ENCODE peak calls at places on chromosomes 1 and 21, in six cellular contexts. One of them, this sample, is unnamed.

GRCh38 chr1:172154571-172154970 is 265.9 kb upstream of the C1orf105 start:
- DNase-seq in IMR-90: peak
- DNase-seq in psoas muscle: no peak
- DNase-seq in heart left ventricle: no peak
- DNase-seq in astrocyte of the spinal cord: peak
- DNase-seq in HCT116: no peak
- DNase-seq in this sample: peak

GRCh38 chr1:21337931-21338567 is 47.8 kb upstream of the ECE1 start:
- DNase-seq in IMR-90: peak
- DNase-seq in psoas muscle: peak
- DNase-seq in heart left ventricle: peak
- DNase-seq in astrocyte of the spinal cord: peak
- DNase-seq in HCT116: no peak
- DNase-seq in this sample: peak

GRCh38 chr1:224632381-224632871 is 16.3 kb downstream of the CNIH3 start:
- DNase-seq in IMR-90: peak
- DNase-seq in psoas muscle: no peak
- DNase-seq in heart left ventricle: no peak
- DNase-seq in astrocyte of the spinal cord: peak
- DNase-seq in HCT116: no peak
- DNase-seq in this sample: peak

GRCh38 chr21:45209046-45209445 is 78.6 kb downstream of the POFUT2 start:
- DNase-seq in IMR-90: peak
- DNase-seq in psoas muscle: no peak
- DNase-seq in heart left ventricle: no peak
- DNase-seq in astrocyte of the spinal cord: peak
- DNase-seq in HCT116: no peak
- DNase-seq in this sample: peak

GRCh38 chr1:151829352-151830046 is 2.1 kb downstream of the RORC start:
- DNase-seq in IMR-90: no peak
- DNase-seq in psoas muscle: no peak
- DNase-seq in heart left ventricle: no peak
- DNase-seq in astrocyte of the spinal cord: no peak
- DNase-seq in HCT116: no peak
- DNase-seq in this sample: no peak

GRCh38 chr1:151147132-151147503 is 687 bp upstream of the SEMA6C start:
- DNase-seq in IMR-90: peak
- DNase-seq in psoas muscle: no peak
- DNase-seq in heart left ventricle: no peak
- DNase-seq in astrocyte of the spinal cord: no peak
- DNase-seq in HCT116: no peak
- DNase-seq in this sample: peak

GRCh38 chr1:157139125-157139524 is 930 bp upstream of the ETV3 start:
- DNase-seq in IMR-90: no peak
- DNase-seq in psoas muscle: no peak
- DNase-seq in heart left ventricle: no peak
- DNase-seq in astrocyte of the spinal cord: no peak
- DNase-seq in HCT116: no peak
- DNase-seq in this sample: no peak

GRCh38 chr1:92352856-92353255 is 54.0 kb downstream of the RPAP2 start:
- DNase-seq in IMR-90: no peak
- DNase-seq in psoas muscle: no peak
- DNase-seq in heart left ventricle: no peak
- DNase-seq in astrocyte of the spinal cord: no peak
- DNase-seq in HCT116: no peak
- DNase-seq in this sample: no peak

GRCh38 chr1:207397525-207397926 is 56.6 kb upstream of the CR2 start:
- DNase-seq in IMR-90: no peak
- DNase-seq in psoas muscle: no peak
- DNase-seq in heart left ventricle: no peak
- DNase-seq in astrocyte of the spinal cord: no peak
- DNase-seq in HCT116: no peak
- DNase-seq in this sample: no peak

GRCh38 chr1:207389728-207390464 is 64.2 kb upstream of the CR2 start:
- DNase-seq in IMR-90: peak
- DNase-seq in psoas muscle: no peak
- DNase-seq in heart left ventricle: no peak
- DNase-seq in astrocyte of the spinal cord: peak
- DNase-seq in HCT116: peak
- DNase-seq in this sample: no peak

GRCh38 chr1:207396360-207396759 is 57.8 kb upstream of the CR2 start:
- DNase-seq in IMR-90: no peak
- DNase-seq in psoas muscle: no peak
- DNase-seq in heart left ventricle: no peak
- DNase-seq in astrocyte of the spinal cord: no peak
- DNase-seq in HCT116: no peak
- DNase-seq in this sample: no peak

GRCh38 chr1:207388721-207389120 is 65.4 kb upstream of the CR2 start:
- DNase-seq in IMR-90: no peak
- DNase-seq in psoas muscle: no peak
- DNase-seq in heart left ventricle: no peak
- DNase-seq in astrocyte of the spinal cord: no peak
- DNase-seq in HCT116: no peak
- DNase-seq in this sample: no peak

DNA sequence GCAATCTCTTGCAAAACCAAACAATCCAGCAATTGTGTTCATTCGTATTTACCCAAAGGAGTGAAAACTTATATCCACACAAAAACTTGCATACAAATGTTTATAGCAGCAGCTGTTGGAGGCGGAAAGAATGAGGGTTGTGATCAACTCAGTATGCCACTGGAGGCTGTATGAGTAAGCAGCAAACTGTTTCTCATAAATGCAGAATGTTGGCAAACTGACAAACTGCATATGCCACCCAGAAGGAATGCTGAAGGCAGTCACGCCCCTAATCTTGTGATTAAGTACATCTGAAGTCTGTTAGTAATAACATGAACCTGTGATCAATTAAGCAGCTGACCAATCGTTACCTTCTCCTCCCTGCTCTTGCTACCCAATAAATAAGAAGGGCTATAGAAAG is 60.5 kb upstream of the CR2 start:
- DNase-seq in IMR-90: peak
- DNase-seq in psoas muscle: no peak
- DNase-seq in heart left ventricle: no peak
- DNase-seq in astrocyte of the spinal cord: peak
- DNase-seq in HCT116: peak
- DNase-seq in this sample: peak
- TF ChIP-seq CTCF in IMR-90: no peak
- TF ChIP-seq CTCF in psoas muscle: no peak
- TF ChIP-seq CTCF in heart left ventricle: no peak
- TF ChIP-seq CTCF in astrocyte of the spinal cord: no peak
- TF ChIP-seq CTCF in HCT116: no peak
- TF ChIP-seq CTCF in this sample: no peak

GRCh38 chr1:78522136-78522535 is 31.4 kb downstream of the PTGFR start:
- DNase-seq in IMR-90: no peak
- DNase-seq in psoas muscle: no peak
- DNase-seq in heart left ventricle: no peak
- DNase-seq in astrocyte of the spinal cord: no peak
- DNase-seq in HCT116: no peak
- DNase-seq in this sample: no peak

GRCh38 chr1:78520843-78521242 is 30.1 kb downstream of the PTGFR start:
- DNase-seq in IMR-90: no peak
- DNase-seq in psoas muscle: no peak
- DNase-seq in heart left ventricle: no peak
- DNase-seq in astrocyte of the spinal cord: no peak
- DNase-seq in HCT116: no peak
- DNase-seq in this sample: no peak

GRCh38 chr1:78527706-78528105 is 36.9 kb downstream of the PTGFR start:
- DNase-seq in IMR-90: no peak
- DNase-seq in psoas muscle: no peak
- DNase-seq in heart left ventricle: no peak
- DNase-seq in astrocyte of the spinal cord: no peak
- DNase-seq in HCT116: no peak
- DNase-seq in this sample: no peak

GRCh38 chr1:78526496-78526895 is 35.7 kb downstream of the PTGFR start:
- DNase-seq in IMR-90: no peak
- DNase-seq in psoas muscle: no peak
- DNase-seq in heart left ventricle: no peak
- DNase-seq in astrocyte of the spinal cord: no peak
- DNase-seq in HCT116: no peak
- DNase-seq in this sample: no peak
- H3K4me3 ChIP-seq in IMR-90: no peak
- H3K4me3 ChIP-seq in psoas muscle: no peak
- H3K4me3 ChIP-seq in heart left ventricle: no peak
- H3K4me3 ChIP-seq in astrocyte of the spinal cord: no peak
- H3K4me3 ChIP-seq in HCT116: no peak
- H3K4me3 ChIP-seq in this sample: no peak

DNA sequence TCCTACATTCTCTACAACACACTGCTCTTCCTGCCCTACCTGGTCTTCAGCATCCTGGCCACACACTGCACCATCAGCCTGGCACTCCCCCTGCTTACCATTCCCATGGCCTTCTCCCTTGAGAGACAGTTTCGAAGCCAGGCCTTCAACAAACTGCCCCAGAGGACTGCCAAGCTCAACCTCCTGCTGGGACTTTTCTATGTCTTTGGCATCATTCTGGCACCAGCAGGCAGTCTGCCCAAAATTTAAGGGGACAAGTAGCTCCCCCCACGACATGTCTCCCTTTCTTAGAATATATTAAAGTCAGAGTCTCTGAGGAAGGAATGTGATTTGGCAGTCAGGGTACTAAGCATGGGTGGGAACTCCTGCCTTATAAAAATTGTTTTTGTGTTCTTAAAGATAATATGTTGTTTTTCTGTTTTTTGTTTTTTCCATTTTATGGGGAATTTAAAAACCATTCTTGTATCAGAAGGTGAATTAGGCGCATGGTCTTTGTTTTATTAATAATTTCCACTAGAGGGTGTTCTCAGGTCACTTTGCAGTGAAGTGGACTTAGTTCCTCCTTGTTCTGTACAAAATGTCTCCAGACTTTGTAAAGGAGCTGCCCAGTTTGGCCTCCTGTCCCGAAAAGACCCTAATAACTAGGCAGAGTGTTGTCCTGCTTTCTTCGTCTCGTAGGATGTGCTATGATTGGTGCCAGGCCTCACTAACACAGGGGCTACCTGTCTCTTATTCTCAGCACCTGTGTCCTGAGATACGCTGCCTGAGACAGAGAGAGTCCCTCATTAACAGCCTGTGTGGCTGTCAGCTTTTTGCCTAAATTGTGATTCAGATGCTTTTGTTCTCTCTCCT is 13.1 kb downstream of the UBIAD1 start:
- DNase-seq in IMR-90: peak
- DNase-seq in psoas muscle: no peak
- DNase-seq in heart left ventricle: no peak
- DNase-seq in astrocyte of the spinal cord: peak
- DNase-seq in HCT116: no peak
- DNase-seq in this sample: peak
- TF ChIP-seq CTCF in IMR-90: peak
- TF ChIP-seq CTCF in psoas muscle: peak
- TF ChIP-seq CTCF in heart left ventricle: peak
- TF ChIP-seq CTCF in astrocyte of the spinal cord: peak
- TF ChIP-seq CTCF in HCT116: peak
- TF ChIP-seq CTCF in this sample: peak

GRCh38 chr1:46450160-46450517 is 39.5 kb upstream of the DMBX1 start:
- DNase-seq in IMR-90: no peak
- DNase-seq in psoas muscle: no peak
- DNase-seq in heart left ventricle: no peak
- DNase-seq in astrocyte of the spinal cord: no peak
- DNase-seq in HCT116: no peak
- DNase-seq in this sample: no peak

GRCh38 chr1:46447499-46448108 is 42.0 kb upstream of the DMBX1 start:
- DNase-seq in IMR-90: no peak
- DNase-seq in psoas muscle: no peak
- DNase-seq in heart left ventricle: no peak
- DNase-seq in astrocyte of the spinal cord: no peak
- DNase-seq in HCT116: no peak
- DNase-seq in this sample: no peak

GRCh38 chr1:46449223-46450159 is 40.1 kb upstream of the DMBX1 start:
- DNase-seq in IMR-90: no peak
- DNase-seq in psoas muscle: no peak
- DNase-seq in heart left ventricle: no peak
- DNase-seq in astrocyte of the spinal cord: no peak
- DNase-seq in HCT116: no peak
- DNase-seq in this sample: no peak

GRCh38 chr1:46446646-46447498 is 42.8 kb upstream of the DMBX1 start:
- DNase-seq in IMR-90: peak
- DNase-seq in psoas muscle: peak
- DNase-seq in heart left ventricle: peak
- DNase-seq in astrocyte of the spinal cord: peak
- DNase-seq in HCT116: peak
- DNase-seq in this sample: peak

DNA sequence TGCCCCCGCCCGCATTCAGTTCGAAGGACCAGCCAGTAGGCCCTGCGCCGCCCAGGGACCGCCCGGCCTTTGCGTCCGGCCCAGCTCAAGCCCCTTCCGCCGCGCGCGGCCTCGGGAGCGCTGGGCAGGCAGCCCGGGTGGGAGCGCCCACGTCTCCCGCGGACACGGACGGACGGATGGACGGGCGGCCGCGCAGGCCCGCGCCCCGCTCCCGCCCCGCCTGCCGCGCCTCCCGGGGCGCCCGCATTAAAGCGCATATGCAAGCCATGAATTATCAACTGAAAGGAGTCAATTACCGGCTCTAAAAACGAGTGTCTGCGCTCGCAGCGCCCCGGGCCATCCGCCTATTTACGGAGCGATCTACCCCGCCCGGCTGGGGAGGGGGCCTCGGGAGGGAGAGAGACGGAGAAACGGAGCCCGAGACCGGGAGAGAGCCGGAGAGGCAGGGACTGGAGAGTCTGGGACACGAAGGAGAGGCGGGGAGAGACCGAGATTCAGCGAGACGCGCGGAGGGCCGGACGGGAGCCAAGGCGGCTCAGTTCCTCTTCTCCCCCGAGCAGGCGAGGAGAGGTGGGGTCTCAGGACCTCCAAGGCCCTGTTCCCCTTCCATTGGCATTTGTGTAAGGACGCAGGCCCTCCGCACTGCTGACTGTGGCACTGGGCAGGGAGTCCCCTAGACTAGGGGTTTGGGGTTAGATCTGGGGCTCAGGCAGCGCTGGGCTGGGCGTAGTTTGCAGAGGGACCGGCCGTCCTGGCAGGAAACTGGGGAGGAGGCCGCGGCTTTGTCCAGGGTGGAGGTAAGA is 41.3 kb upstream of the DMBX1 start:
- DNase-seq in IMR-90: no peak
- DNase-seq in psoas muscle: peak
- DNase-seq in heart left ventricle: no peak
- DNase-seq in astrocyte of the spinal cord: no peak
- DNase-seq in HCT116: no peak
- DNase-seq in this sample: no peak
- H3K4me3 ChIP-seq in IMR-90: no peak
- H3K4me3 ChIP-seq in psoas muscle: peak
- H3K4me3 ChIP-seq in heart left ventricle: peak
- H3K4me3 ChIP-seq in astrocyte of the spinal cord: no peak
- H3K4me3 ChIP-seq in HCT116: no peak
- H3K4me3 ChIP-seq in this sample: no peak

This sample was measured in fibroblast of villous mesenchyme.